ENCODE peak calls at places on chromosomes 7 and 10, in ten cellular contexts. One of them, this sample, is unnamed.

GRCh38 chr7:110569486-110569885 is 521.4 kb upstream of the LRRN3 start:
- DNase-seq in AG20443: no peak
- DNase-seq in left cardiac atrium: no peak
- DNase-seq in H54: no peak
- DNase-seq in COR-L47: no peak
- DNase-seq in activated T-helper 1 cell treated with Interleukin-2 at 50 U/mL for 16 hours: no peak
- DNase-seq in foreskin fibroblast: no peak
- DNase-seq in CD8-positive, alpha-beta T cell: no peak
- DNase-seq in GM23338: no peak
- DNase-seq in H7: no peak
- DNase-seq in this sample: no peak

GRCh38 chr10:43061764-43062163 is 15.1 kb upstream of the RET start:
- DNase-seq in activated T-helper 1 cell treated with Interleukin-2 at 50 U/mL for 16 hours: no peak
- DNase-seq in H7: no peak
- DNase-seq in AG20443: no peak
- DNase-seq in H54: no peak
- DNase-seq in GM23338: no peak
- DNase-seq in left cardiac atrium: no peak
- DNase-seq in CD8-positive, alpha-beta T cell: no peak
- DNase-seq in COR-L47: no peak
- DNase-seq in foreskin fibroblast: no peak
- DNase-seq in this sample: no peak

GRCh38 chr10:125034671-125035070 is 92.7 kb downstream of the ZRANB1 start:
- DNase-seq in left cardiac atrium: no peak
- DNase-seq in foreskin fibroblast: peak; percentile 49
- DNase-seq in AG20443: no peak
- DNase-seq in activated T-helper 1 cell treated with Interleukin-2 at 50 U/mL for 16 hours: no peak
- DNase-seq in GM23338: no peak
- DNase-seq in COR-L47: no peak
- DNase-seq in CD8-positive, alpha-beta T cell: no peak
- DNase-seq in H7: no peak
- DNase-seq in H54: no peak
- DNase-seq in this sample: no peak

GRCh38 chr10:69653561-69653960 is 23.5 kb downstream of the FAM241B start:
- DNase-seq in CD8-positive, alpha-beta T cell: no peak
- DNase-seq in AG20443: no peak
- DNase-seq in left cardiac atrium: no peak
- DNase-seq in GM23338: no peak
- DNase-seq in activated T-helper 1 cell treated with Interleukin-2 at 50 U/mL for 16 hours: no peak
- DNase-seq in H7: no peak
- DNase-seq in H54: no peak
- DNase-seq in foreskin fibroblast: no peak
- DNase-seq in COR-L47: no peak
- DNase-seq in this sample: no peak

GRCh38 chr10:26475448-26475847 is 37.3 kb downstream of the APBB1IP start:
- DNase-seq in activated T-helper 1 cell treated with Interleukin-2 at 50 U/mL for 16 hours: no peak
- DNase-seq in COR-L47: no peak
- DNase-seq in foreskin fibroblast: no peak
- DNase-seq in AG20443: no peak
- DNase-seq in GM23338: no peak
- DNase-seq in H7: no peak
- DNase-seq in left cardiac atrium: no peak
- DNase-seq in CD8-positive, alpha-beta T cell: no peak
- DNase-seq in H54: no peak
- DNase-seq in this sample: no peak

GRCh38 chr7:129801882-129802281 is 150.9 kb downstream of the UBE2H start:
- DNase-seq in GM23338: peak; percentile 76
- DNase-seq in left cardiac atrium: no peak
- DNase-seq in activated T-helper 1 cell treated with Interleukin-2 at 50 U/mL for 16 hours: no peak
- DNase-seq in COR-L47: peak; percentile 38
- DNase-seq in CD8-positive, alpha-beta T cell: no peak
- DNase-seq in AG20443: no peak
- DNase-seq in foreskin fibroblast: no peak
- DNase-seq in H7: peak; percentile 62
- DNase-seq in H54: no peak
- DNase-seq in this sample: peak; percentile 31

GRCh38 chr7:80895056-80895455 is 23.8 kb downstream of the SEMA3C start:
- DNase-seq in AG20443: no peak
- DNase-seq in left cardiac atrium: no peak
- DNase-seq in activated T-helper 1 cell treated with Interleukin-2 at 50 U/mL for 16 hours: no peak
- DNase-seq in H54: no peak
- DNase-seq in foreskin fibroblast: peak; percentile 40
- DNase-seq in H7: no peak
- DNase-seq in COR-L47: no peak
- DNase-seq in GM23338: no peak
- DNase-seq in CD8-positive, alpha-beta T cell: no peak
- DNase-seq in this sample: no peak

GRCh38 chr10:89653410-89653828 is 8.4 kb upstream of the PANK1 start:
- DNase-seq in foreskin fibroblast: no peak
- DNase-seq in activated T-helper 1 cell treated with Interleukin-2 at 50 U/mL for 16 hours: no peak
- DNase-seq in CD8-positive, alpha-beta T cell: no peak
- DNase-seq in H7: no peak
- DNase-seq in COR-L47: no peak
- DNase-seq in left cardiac atrium: no peak
- DNase-seq in H54: peak; percentile 45
- DNase-seq in GM23338: no peak
- DNase-seq in AG20443: no peak
- DNase-seq in this sample: no peak

GRCh38 chr7:77450613-77451012 is 34.5 kb upstream of the GSAP start:
- DNase-seq in H54: no peak
- DNase-seq in AG20443: no peak
- DNase-seq in left cardiac atrium: no peak
- DNase-seq in CD8-positive, alpha-beta T cell: no peak
- DNase-seq in activated T-helper 1 cell treated with Interleukin-2 at 50 U/mL for 16 hours: no peak
- DNase-seq in GM23338: no peak
- DNase-seq in H7: no peak
- DNase-seq in COR-L47: no peak
- DNase-seq in foreskin fibroblast: no peak
- DNase-seq in this sample: no peak

GRCh38 chr7:23709081-23709746 is 805 bp upstream of the STK31 start:
- DNase-seq in COR-L47: no peak
- DNase-seq in left cardiac atrium: no peak
- DNase-seq in CD8-positive, alpha-beta T cell: no peak
- DNase-seq in activated T-helper 1 cell treated with Interleukin-2 at 50 U/mL for 16 hours: no peak
- DNase-seq in foreskin fibroblast: no peak
- DNase-seq in H7: no peak
- DNase-seq in H54: no peak
- DNase-seq in AG20443: no peak
- DNase-seq in GM23338: no peak
- DNase-seq in this sample: peak; percentile 78

GRCh38 chr7:18555120-18555519 is 59.6 kb downstream of the HDAC9 start:
- DNase-seq in CD8-positive, alpha-beta T cell: no peak
- DNase-seq in AG20443: peak; percentile 13
- DNase-seq in foreskin fibroblast: no peak
- DNase-seq in GM23338: no peak
- DNase-seq in H7: no peak
- DNase-seq in COR-L47: no peak
- DNase-seq in left cardiac atrium: no peak
- DNase-seq in H54: no peak
- DNase-seq in activated T-helper 1 cell treated with Interleukin-2 at 50 U/mL for 16 hours: no peak
- DNase-seq in this sample: no peak

GRCh38 chr10:35089641-35090161 is 440 bp downstream of the CUL2 start:
- DNase-seq in GM23338: peak; percentile 31
- DNase-seq in activated T-helper 1 cell treated with Interleukin-2 at 50 U/mL for 16 hours: no peak
- DNase-seq in AG20443: peak; percentile 38
- DNase-seq in H54: peak; percentile 19
- DNase-seq in left cardiac atrium: no peak
- DNase-seq in CD8-positive, alpha-beta T cell: no peak
- DNase-seq in COR-L47: no peak
- DNase-seq in foreskin fibroblast: peak; percentile 21
- DNase-seq in H7: peak; percentile 44
- DNase-seq in this sample: peak; percentile 28

GRCh38 chr10:104336829-104337526 is 1.3 kb downstream of the ITPRIP start:
- DNase-seq in H54: no peak
- DNase-seq in CD8-positive, alpha-beta T cell: peak; percentile 8
- DNase-seq in H7: peak; percentile 33
- DNase-seq in COR-L47: no peak
- DNase-seq in foreskin fibroblast: peak; percentile 36
- DNase-seq in AG20443: peak; percentile 49
- DNase-seq in left cardiac atrium: no peak
- DNase-seq in GM23338: no peak
- DNase-seq in activated T-helper 1 cell treated with Interleukin-2 at 50 U/mL for 16 hours: no peak
- DNase-seq in this sample: no peak

GRCh38 chr10:124280916-124281315 is 137.8 kb downstream of the OAT start:
- DNase-seq in foreskin fibroblast: no peak
- DNase-seq in COR-L47: no peak
- DNase-seq in H7: no peak
- DNase-seq in CD8-positive, alpha-beta T cell: no peak
- DNase-seq in left cardiac atrium: no peak
- DNase-seq in H54: no peak
- DNase-seq in GM23338: no peak
- DNase-seq in activated T-helper 1 cell treated with Interleukin-2 at 50 U/mL for 16 hours: no peak
- DNase-seq in AG20443: no peak
- DNase-seq in this sample: no peak

GRCh38 chr10:124977161-124977560 is 35.2 kb downstream of the ZRANB1 start:
- DNase-seq in GM23338: no peak
- DNase-seq in H54: no peak
- DNase-seq in H7: no peak
- DNase-seq in foreskin fibroblast: no peak
- DNase-seq in activated T-helper 1 cell treated with Interleukin-2 at 50 U/mL for 16 hours: no peak
- DNase-seq in left cardiac atrium: no peak
- DNase-seq in AG20443: no peak
- DNase-seq in CD8-positive, alpha-beta T cell: no peak
- DNase-seq in COR-L47: no peak
- DNase-seq in this sample: no peak

GRCh38 chr7:27905951-27906350 is 166.0 kb downstream of the TAX1BP1 start:
- DNase-seq in activated T-helper 1 cell treated with Interleukin-2 at 50 U/mL for 16 hours: no peak
- DNase-seq in CD8-positive, alpha-beta T cell: no peak
- DNase-seq in left cardiac atrium: no peak
- DNase-seq in GM23338: no peak
- DNase-seq in AG20443: no peak
- DNase-seq in H7: no peak
- DNase-seq in H54: no peak
- DNase-seq in foreskin fibroblast: peak; percentile 22
- DNase-seq in COR-L47: no peak
- DNase-seq in this sample: no peak

GRCh38 chr10:97456686-97457065 is 10.7 kb downstream of the ZDHHC16 start:
- DNase-seq in H54: no peak
- DNase-seq in CD8-positive, alpha-beta T cell: no peak
- DNase-seq in COR-L47: no peak
- DNase-seq in GM23338: no peak
- DNase-seq in H7: no peak
- DNase-seq in left cardiac atrium: no peak
- DNase-seq in activated T-helper 1 cell treated with Interleukin-2 at 50 U/mL for 16 hours: no peak
- DNase-seq in AG20443: no peak
- DNase-seq in foreskin fibroblast: no peak
- DNase-seq in this sample: no peak

GRCh38 chr7:88835147-88835728 is 39.7 kb upstream of the TEX47 start:
- DNase-seq in COR-L47: peak; percentile 5
- DNase-seq in foreskin fibroblast: peak; percentile 23
- DNase-seq in GM23338: peak; percentile 74
- DNase-seq in H7: peak; percentile 21
- DNase-seq in H54: no peak
- DNase-seq in left cardiac atrium: no peak
- DNase-seq in AG20443: peak; percentile 18
- DNase-seq in activated T-helper 1 cell treated with Interleukin-2 at 50 U/mL for 16 hours: no peak
- DNase-seq in CD8-positive, alpha-beta T cell: no peak
- DNase-seq in this sample: peak; percentile 75

GRCh38 chr10:112671743-112672142 is 224.7 kb downstream of the VTI1A start:
- DNase-seq in foreskin fibroblast: no peak
- DNase-seq in AG20443: no peak
- DNase-seq in CD8-positive, alpha-beta T cell: no peak
- DNase-seq in left cardiac atrium: no peak
- DNase-seq in H54: no peak
- DNase-seq in H7: no peak
- DNase-seq in activated T-helper 1 cell treated with Interleukin-2 at 50 U/mL for 16 hours: no peak
- DNase-seq in GM23338: no peak
- DNase-seq in COR-L47: no peak
- DNase-seq in this sample: no peak

GRCh38 chr7:75599244-75599771 is 107.2 kb downstream of the SPDYE5 start:
- DNase-seq in H54: no peak
- DNase-seq in left cardiac atrium: no peak
- DNase-seq in activated T-helper 1 cell treated with Interleukin-2 at 50 U/mL for 16 hours: no peak
- DNase-seq in COR-L47: peak; percentile 96
- DNase-seq in AG20443: peak; percentile 8
- DNase-seq in CD8-positive, alpha-beta T cell: no peak
- DNase-seq in foreskin fibroblast: no peak
- DNase-seq in H7: peak; percentile 94
- DNase-seq in GM23338: peak; percentile 64
- DNase-seq in this sample: no peak

GRCh38 chr7:72037494-72037893 is 374.6 kb downstream of the CALN1 start:
- DNase-seq in GM23338: no peak
- DNase-seq in left cardiac atrium: no peak
- DNase-seq in H54: no peak
- DNase-seq in COR-L47: no peak
- DNase-seq in H7: no peak
- DNase-seq in activated T-helper 1 cell treated with Interleukin-2 at 50 U/mL for 16 hours: no peak
- DNase-seq in CD8-positive, alpha-beta T cell: no peak
- DNase-seq in AG20443: no peak
- DNase-seq in foreskin fibroblast: no peak
- DNase-seq in this sample: no peak

This sample was measured in HT-29.